ENCODE peak calls at places on chromosome 19, in ten cellular contexts. W is H9, V is mesothelial cell of epicardium, C is stomach, K is progenitor cell of endocrine pancreas, R is natural killer cell, X is heart right ventricle, F is foreskin keratinocyte, H is lower leg skin, U is breast epithelium. G is an unnamed sample.

GRCh38 chr19:54203151-54203611 is 2.5 kb downstream of the RPS9 start:
- DNase-seq in W (no peak), V (no peak), C (peak), K (no peak), R (no peak), X (no peak), F (no peak), H (no peak), U (no peak), G (no peak)

GRCh38 chr19:35741216-35741541 is 1.1 kb downstream of the IGFLR1 start:
- DNase-seq in W (no peak), V (no peak), C (no peak), K (no peak), R (no peak), X (no peak), F (no peak), H (no peak), U (no peak), G (no peak)

GRCh38 chr19:53704011-53704410 is 72.2 kb downstream of the DPRX start:
- DNase-seq in W (no peak), V (no peak), C (no peak), K (no peak), R (no peak), X (no peak), F (no peak), H (no peak), U (no peak), G (no peak)

GRCh38 chr19:48190288-48191284 is 20.1 kb downstream of the ZSWIM9 start:
- DNase-seq in W (peak), V (peak), C (peak), K (peak), R (peak), X (no peak), F (peak), H (no peak), U (peak), G (no peak)

GRCh38 chr19:40805258-40805868 is 6.4 kb downstream of the EGLN2 start:
- DNase-seq in W (no peak), V (no peak), C (peak), K (no peak), R (no peak), X (peak), F (no peak), H (no peak), U (no peak), G (no peak)

GRCh38 chr19:19278315-19278714 is 5.2 kb upstream of the TM6SF2 start:
- DNase-seq in W (no peak), V (no peak), C (no peak), K (no peak), R (no peak), X (no peak), F (no peak), H (no peak), U (no peak), G (no peak)

GRCh38 chr19:56085571-56086275 is 35.4 kb downstream of the ZNF787 start:
- DNase-seq in W (no peak), V (no peak), C (no peak), K (no peak), R (no peak), X (no peak), F (no peak), H (no peak), U (no peak), G (no peak)

GRCh38 chr19:10699650-10700335 is 1.4 kb upstream of the QTRT1 start:
- DNase-seq in W (peak), V (no peak), C (peak), K (no peak), R (peak), X (no peak), F (peak), H (no peak), U (no peak), G (no peak)

GRCh38 chr19:18101268-18101667 is 3.7 kb downstream of the MAST3 start:
- DNase-seq in W (no peak), V (no peak), C (no peak), K (no peak), R (no peak), X (no peak), F (no peak), H (no peak), U (no peak), G (no peak)
- TF ChIP-seq CTCF in W (no peak), V (no peak), C (no peak), K (no peak), R (no peak), X (no peak), F (no peak), H (no peak), U (no peak), G (no peak)

DNA sequence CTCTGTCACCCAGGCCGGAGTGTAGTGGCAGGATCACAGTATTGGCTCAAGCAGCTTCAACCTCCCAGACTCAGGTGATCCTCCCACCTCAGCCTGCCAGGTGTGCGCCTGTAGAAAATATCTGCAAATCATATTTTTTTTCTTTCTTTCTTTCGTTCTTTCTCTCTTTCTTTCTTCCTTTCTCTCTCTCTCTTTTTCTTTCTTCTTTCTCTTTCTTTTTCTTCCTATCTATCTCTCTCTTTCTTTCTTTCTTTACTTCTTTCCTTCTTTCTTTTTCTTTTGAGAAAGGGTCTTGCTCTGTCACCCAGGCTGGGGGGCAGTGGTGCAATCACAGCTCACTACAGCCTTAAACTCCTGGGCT is 16.3 kb upstream of the IGSF23 start:
- DNase-seq in W (no peak), V (no peak), C (no peak), K (no peak), R (no peak), X (no peak), F (no peak), H (no peak), U (no peak), G (no peak)
- TF ChIP-seq CTCF in W (no peak), V (no peak), C (no peak), K (no peak), R (no peak), X (no peak), F (no peak), H (no peak), U (no peak), G (no peak)

GRCh38 chr19:42368765-42369164 is 21.3 kb downstream of the CNFN start:
- DNase-seq in W (no peak), V (no peak), C (no peak), K (no peak), R (no peak), X (no peak), F (no peak), H (no peak), U (no peak), G (no peak)

GRCh38 chr19:42368360-42368759 is 21.7 kb downstream of the CNFN start:
- DNase-seq in W (no peak), V (no peak), C (no peak), K (no peak), R (no peak), X (no peak), F (no peak), H (no peak), U (no peak), G (no peak)

GRCh38 chr19:42370667-42371066 is 19.4 kb downstream of the CNFN start:
- DNase-seq in W (no peak), V (no peak), C (no peak), K (no peak), R (no peak), X (no peak), F (no peak), H (no peak), U (no peak), G (no peak)

GRCh38 chr19:42369433-42370067 is 20.5 kb downstream of the CNFN start:
- DNase-seq in W (no peak), V (no peak), C (no peak), K (no peak), R (no peak), X (no peak), F (no peak), H (no peak), U (no peak), G (no peak)

GRCh38 chr19:42370068-42370520 is 20.0 kb downstream of the CNFN start:
- DNase-seq in W (peak), V (no peak), C (no peak), K (no peak), R (no peak), X (no peak), F (no peak), H (no peak), U (no peak), G (no peak)
- TF ChIP-seq CTCF in W (peak), V (no peak), C (no peak), K (no peak), R (no peak), X (no peak), F (peak), H (no peak), U (no peak), G (no peak)

GRCh38 chr19:13521066-13521465 is 14.8 kb upstream of the CACNA1A start:
- DNase-seq in W (no peak), V (no peak), C (no peak), K (no peak), R (no peak), X (no peak), F (no peak), H (no peak), U (no peak), G (no peak)

GRCh38 chr19:13530720-13531119 is 24.4 kb upstream of the CACNA1A start:
- DNase-seq in W (peak), V (no peak), C (no peak), K (no peak), R (no peak), X (no peak), F (no peak), H (no peak), U (no peak), G (no peak)

DNA sequence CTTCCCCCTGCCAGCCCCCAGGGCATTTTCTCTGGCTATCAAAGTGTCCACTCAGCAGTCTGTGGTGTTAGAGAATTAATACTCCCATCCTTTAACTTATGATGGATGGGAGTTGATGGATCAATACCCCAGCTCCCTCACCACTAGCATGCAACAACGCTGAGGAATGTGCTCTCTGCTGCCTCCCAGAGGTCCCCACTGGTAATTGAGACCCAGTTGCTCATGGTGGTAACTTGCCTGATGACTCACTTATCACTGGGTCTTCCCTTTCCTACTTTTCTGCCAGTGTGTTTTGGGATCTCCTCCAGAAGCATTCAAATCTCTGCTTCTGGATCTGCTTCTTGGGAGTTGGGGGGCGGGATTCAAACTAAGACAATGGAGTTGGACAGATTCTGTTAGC is 20.3 kb upstream of the CACNA1A start:
- DNase-seq in W (peak), V (no peak), C (no peak), K (no peak), R (no peak), X (no peak), F (peak), H (no peak), U (no peak), G (no peak)
- TF ChIP-seq CTCF in W (peak), V (no peak), C (no peak), K (peak), R (peak), X (no peak), F (peak), H (no peak), U (no peak), G (peak)

DNA sequence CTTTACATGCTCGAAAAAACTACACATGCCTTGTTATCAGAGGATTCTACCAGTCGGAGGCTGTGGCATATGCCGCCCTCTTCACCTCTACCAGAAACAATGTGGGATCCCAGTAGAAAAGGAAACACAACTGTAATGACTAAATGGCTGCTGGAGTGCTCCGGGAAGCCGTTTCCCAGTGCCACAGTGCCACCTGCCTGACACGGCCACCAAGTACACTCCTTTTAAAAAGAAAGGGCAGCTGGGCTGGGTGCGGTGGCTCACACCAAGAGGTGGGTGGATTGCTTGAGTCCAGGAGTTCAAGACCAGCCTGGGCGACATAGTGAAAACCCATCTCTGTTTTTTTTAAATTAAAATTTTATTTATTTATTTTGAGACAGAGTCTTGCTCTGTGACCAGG is 67.3 kb downstream of the TRPM4 start:
- DNase-seq in W (peak), V (no peak), C (peak), K (no peak), R (no peak), X (no peak), F (peak), H (no peak), U (no peak), G (peak)
- TF ChIP-seq CTCF in W (peak), V (no peak), C (no peak), K (peak), R (no peak), X (peak), F (peak), H (no peak), U (no peak), G (peak)

DNA sequence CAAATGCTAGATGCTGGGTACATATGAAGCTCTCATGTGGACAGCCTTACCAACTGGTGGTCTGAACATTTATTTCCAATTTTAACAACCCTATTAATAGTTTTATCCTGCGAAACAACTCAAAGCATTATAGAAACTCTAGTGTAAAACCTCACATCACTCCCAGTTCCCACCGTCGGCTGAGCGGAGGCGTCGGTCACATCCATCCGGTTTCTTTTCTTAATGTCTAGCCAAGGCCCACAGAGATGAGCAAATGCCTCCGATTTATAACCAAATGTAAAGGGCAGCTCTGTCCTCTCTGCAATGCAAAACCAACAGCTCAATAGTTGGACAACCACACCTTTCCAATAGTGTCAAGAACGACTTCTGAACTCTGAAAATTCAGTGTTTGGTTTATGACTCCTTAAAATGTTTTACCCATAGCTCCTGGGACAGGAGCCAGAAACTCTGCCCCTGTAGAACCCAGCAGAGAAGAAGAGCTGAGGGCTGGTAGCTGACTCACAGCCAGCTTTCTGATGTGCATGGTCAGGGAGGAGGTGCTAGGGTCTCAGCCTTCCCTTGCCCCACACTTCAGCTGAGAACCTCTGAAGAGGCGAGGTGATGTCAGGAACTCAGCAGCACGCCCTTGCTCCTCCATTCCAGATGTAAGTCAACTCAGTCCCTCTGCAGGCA is 90.2 kb upstream of the UQCRFS1 start:
- DNase-seq in W (no peak), V (no peak), C (no peak), K (no peak), R (no peak), X (no peak), F (no peak), H (no peak), U (no peak), G (no peak)
- TF ChIP-seq CTCF in W (no peak), V (no peak), C (no peak), K (no peak), R (no peak), X (no peak), F (no peak), H (no peak), U (no peak), G (no peak)

DNA sequence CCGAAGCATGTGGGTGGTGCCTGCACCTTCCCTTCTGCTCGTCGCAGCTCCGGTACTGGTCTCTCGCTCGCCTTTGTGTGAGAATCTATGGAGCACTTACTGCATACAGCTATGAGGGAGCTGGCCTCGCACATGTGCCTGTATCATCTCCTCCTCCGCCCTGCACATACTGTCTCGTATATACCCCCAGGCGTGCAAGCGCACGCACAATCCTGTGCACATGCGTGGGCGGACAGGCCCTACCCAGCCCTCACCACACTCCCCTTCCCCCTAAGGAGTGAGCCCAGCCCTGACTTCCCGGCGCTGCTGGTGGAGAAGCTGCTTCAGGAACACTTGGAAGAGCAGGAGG is 8.7 kb downstream of the PIK3R2 start:
- DNase-seq in W (no peak), V (no peak), C (no peak), K (no peak), R (no peak), X (no peak), F (no peak), H (no peak), U (no peak), G (no peak)
- TF ChIP-seq CTCF in W (no peak), V (peak), C (no peak), K (no peak), R (no peak), X (no peak), F (no peak), H (no peak), U (no peak), G (no peak)

GRCh38 chr19:3528539-3529211 is 10.3 kb upstream of the TEKTIP1 start:
- DNase-seq in W (no peak), V (no peak), C (no peak), K (no peak), R (no peak), X (no peak), F (no peak), H (no peak), U (no peak), G (no peak)

GRCh38 chr19:3525052-3525451 is 13.9 kb upstream of the TEKTIP1 start:
- DNase-seq in W (no peak), V (no peak), C (no peak), K (no peak), R (no peak), X (no peak), F (no peak), H (no peak), U (no peak), G (no peak)

GRCh38 chr19:3527250-3527910 is 11.6 kb upstream of the TEKTIP1 start:
- DNase-seq in W (no peak), V (no peak), C (no peak), K (no peak), R (no peak), X (no peak), F (no peak), H (no peak), U (no peak), G (no peak)

GRCh38 chr19:3528080-3528479 is 10.9 kb upstream of the TEKTIP1 start:
- DNase-seq in W (no peak), V (no peak), C (no peak), K (no peak), R (no peak), X (no peak), F (no peak), H (no peak), U (no peak), G (no peak)

GRCh38 chr19:3526507-3527244 is 12.3 kb upstream of the TEKTIP1 start:
- DNase-seq in W (no peak), V (no peak), C (no peak), K (no peak), R (no peak), X (no peak), F (no peak), H (no peak), U (no peak), G (no peak)
- TF ChIP-seq CTCF in W (peak), V (peak), C (no peak), K (peak), R (no peak), X (no peak), F (no peak), H (no peak), U (no peak), G (no peak)

GRCh38 chr19:8593931-8594330 is 16.6 kb downstream of the ADAMTS10 start:
- DNase-seq in W (no peak), V (no peak), C (no peak), K (no peak), R (no peak), X (no peak), F (no peak), H (no peak), U (no peak), G (no peak)
- TF ChIP-seq CTCF in W (peak), V (peak), C (no peak), K (peak), R (peak), X (no peak), F (peak), H (no peak), U (no peak), G (no peak)

G was measured in CD14-positive monocyte.